ENCODE peak calls at places on chromosomes 13 and 19, in five cellular contexts. One of them, this sample, is unnamed.

GRCh38 chr13:30895773-30896172 is 10.3 kb upstream of the MEDAG start:
- DNase-seq in GM12892: no peak
- DNase-seq in transverse colon: no peak
- DNase-seq in suprapubic skin: no peak
- DNase-seq in H1: no peak
- DNase-seq in this sample: no peak

GRCh38 chr19:14674764-14675163 is at the start of gene ADGRE3:
- DNase-seq in GM12892: no peak
- DNase-seq in transverse colon: no peak
- DNase-seq in suprapubic skin: no peak
- DNase-seq in H1: no peak
- DNase-seq in this sample: no peak

GRCh38 chr19:31567776-31568175 is 218.5 kb upstream of the TSHZ3 start:
- DNase-seq in GM12892: no peak
- DNase-seq in transverse colon: no peak
- DNase-seq in suprapubic skin: no peak
- DNase-seq in H1: no peak
- DNase-seq in this sample: no peak

GRCh38 chr13:46553886-46554855 is 1.2 kb downstream of the LRCH1 start:
- DNase-seq in GM12892: peak
- DNase-seq in transverse colon: peak
- DNase-seq in suprapubic skin: peak
- DNase-seq in H1: peak
- DNase-seq in this sample: peak

GRCh38 chr13:29749401-29750177 is 100.8 kb downstream of the UBL3 start:
- DNase-seq in GM12892: no peak
- DNase-seq in transverse colon: no peak
- DNase-seq in suprapubic skin: no peak
- DNase-seq in H1: no peak
- DNase-seq in this sample: no peak

GRCh38 chr13:75633285-75633684 is 2.8 kb upstream of the LMO7 start:
- DNase-seq in GM12892: no peak
- DNase-seq in transverse colon: no peak
- DNase-seq in suprapubic skin: no peak
- DNase-seq in H1: no peak
- DNase-seq in this sample: no peak

GRCh38 chr19:38409631-38410133 is 6.8 kb downstream of the FAM98C start:
- DNase-seq in GM12892: no peak
- DNase-seq in transverse colon: no peak
- DNase-seq in suprapubic skin: no peak
- DNase-seq in H1: no peak
- DNase-seq in this sample: no peak

GRCh38 chr13:79485014-79485441 is 4.1 kb downstream of the NDFIP2 start:
- DNase-seq in GM12892: no peak
- DNase-seq in transverse colon: peak
- DNase-seq in suprapubic skin: no peak
- DNase-seq in H1: no peak
- DNase-seq in this sample: peak

GRCh38 chr19:51320258-51320657 is 8.8 kb downstream of the IGLON5 start:
- DNase-seq in GM12892: no peak
- DNase-seq in transverse colon: no peak
- DNase-seq in suprapubic skin: no peak
- DNase-seq in H1: no peak
- DNase-seq in this sample: peak

GRCh38 chr13:92187378-92187989 is 789.1 kb downstream of the GPC5 start:
- DNase-seq in GM12892: no peak
- DNase-seq in transverse colon: no peak
- DNase-seq in suprapubic skin: no peak
- DNase-seq in H1: no peak
- DNase-seq in this sample: no peak

GRCh38 chr19:40274585-40275544 is 10.3 kb downstream of the AKT2 start:
- DNase-seq in GM12892: peak
- DNase-seq in transverse colon: no peak
- DNase-seq in suprapubic skin: no peak
- DNase-seq in H1: no peak
- DNase-seq in this sample: no peak

GRCh38 chr19:3665681-3666544 is 34.4 kb downstream of the PIP5K1C start:
- DNase-seq in GM12892: peak
- DNase-seq in transverse colon: peak
- DNase-seq in suprapubic skin: peak
- DNase-seq in H1: peak
- DNase-seq in this sample: peak

GRCh38 chr13:43981512-43982301 is 102.0 kb downstream of the LACC1 start:
- DNase-seq in GM12892: no peak
- DNase-seq in transverse colon: no peak
- DNase-seq in suprapubic skin: no peak
- DNase-seq in H1: no peak
- DNase-seq in this sample: no peak

GRCh38 chr19:57578487-57579205 is at the start of gene ZNF416:
- DNase-seq in GM12892: peak
- DNase-seq in transverse colon: peak
- DNase-seq in suprapubic skin: peak
- DNase-seq in H1: peak
- DNase-seq in this sample: peak

GRCh38 chr13:28401303-28402056 is 93.4 kb downstream of the FLT1 start:
- DNase-seq in GM12892: no peak
- DNase-seq in transverse colon: no peak
- DNase-seq in suprapubic skin: no peak
- DNase-seq in H1: no peak
- DNase-seq in this sample: no peak

GRCh38 chr13:113122571-113123225 is at the start of gene F10:
- DNase-seq in GM12892: no peak
- DNase-seq in transverse colon: peak
- DNase-seq in suprapubic skin: peak
- DNase-seq in H1: peak
- DNase-seq in this sample: peak

GRCh38 chr13:21583496-21583895 is 20.5 kb downstream of the MICU2 start:
- DNase-seq in GM12892: no peak
- DNase-seq in transverse colon: no peak
- DNase-seq in suprapubic skin: no peak
- DNase-seq in H1: no peak
- DNase-seq in this sample: no peak

GRCh38 chr13:78736142-78736541 is 77.2 kb upstream of the OBI1 start:
- DNase-seq in GM12892: no peak
- DNase-seq in transverse colon: no peak
- DNase-seq in suprapubic skin: no peak
- DNase-seq in H1: no peak
- DNase-seq in this sample: no peak

GRCh38 chr13:102928971-102929370 is 83.1 kb downstream of the ERCC5 start:
- DNase-seq in GM12892: no peak
- DNase-seq in transverse colon: no peak
- DNase-seq in suprapubic skin: no peak
- DNase-seq in H1: no peak
- DNase-seq in this sample: no peak

GRCh38 chr19:2338751-2339643 is 10.5 kb downstream of the SPPL2B start:
- DNase-seq in GM12892: no peak
- DNase-seq in transverse colon: no peak
- DNase-seq in suprapubic skin: no peak
- DNase-seq in H1: no peak
- DNase-seq in this sample: peak

GRCh38 chr19:40006273-40006691 is 9.4 kb downstream of the ZNF546 start:
- DNase-seq in GM12892: no peak
- DNase-seq in transverse colon: no peak
- DNase-seq in suprapubic skin: no peak
- DNase-seq in H1: no peak
- DNase-seq in this sample: no peak

GRCh38 chr19:53389591-53390377 is 5.2 kb upstream of the ZNF765 start:
- DNase-seq in GM12892: no peak
- DNase-seq in transverse colon: no peak
- DNase-seq in suprapubic skin: no peak
- DNase-seq in H1: peak
- DNase-seq in this sample: peak

GRCh38 chr19:31266196-31266595 is 83.0 kb downstream of the TSHZ3 start:
- DNase-seq in GM12892: no peak
- DNase-seq in transverse colon: no peak
- DNase-seq in suprapubic skin: no peak
- DNase-seq in H1: no peak
- DNase-seq in this sample: no peak

GRCh38 chr19:47004012-47004465 is 15.6 kb upstream of the NPAS1 start:
- DNase-seq in GM12892: no peak
- DNase-seq in transverse colon: no peak
- DNase-seq in suprapubic skin: no peak
- DNase-seq in H1: no peak
- DNase-seq in this sample: peak

GRCh38 chr19:23554548-23554947 is 132.5 kb downstream of the ZNF675 start:
- DNase-seq in GM12892: no peak
- DNase-seq in transverse colon: no peak
- DNase-seq in suprapubic skin: no peak
- DNase-seq in H1: no peak
- DNase-seq in this sample: no peak

GRCh38 chr19:15114153-15114540 is 6.9 kb downstream of the SYDE1 start:
- DNase-seq in GM12892: no peak
- DNase-seq in transverse colon: no peak
- DNase-seq in suprapubic skin: no peak
- DNase-seq in H1: no peak
- DNase-seq in this sample: no peak

DNA sequence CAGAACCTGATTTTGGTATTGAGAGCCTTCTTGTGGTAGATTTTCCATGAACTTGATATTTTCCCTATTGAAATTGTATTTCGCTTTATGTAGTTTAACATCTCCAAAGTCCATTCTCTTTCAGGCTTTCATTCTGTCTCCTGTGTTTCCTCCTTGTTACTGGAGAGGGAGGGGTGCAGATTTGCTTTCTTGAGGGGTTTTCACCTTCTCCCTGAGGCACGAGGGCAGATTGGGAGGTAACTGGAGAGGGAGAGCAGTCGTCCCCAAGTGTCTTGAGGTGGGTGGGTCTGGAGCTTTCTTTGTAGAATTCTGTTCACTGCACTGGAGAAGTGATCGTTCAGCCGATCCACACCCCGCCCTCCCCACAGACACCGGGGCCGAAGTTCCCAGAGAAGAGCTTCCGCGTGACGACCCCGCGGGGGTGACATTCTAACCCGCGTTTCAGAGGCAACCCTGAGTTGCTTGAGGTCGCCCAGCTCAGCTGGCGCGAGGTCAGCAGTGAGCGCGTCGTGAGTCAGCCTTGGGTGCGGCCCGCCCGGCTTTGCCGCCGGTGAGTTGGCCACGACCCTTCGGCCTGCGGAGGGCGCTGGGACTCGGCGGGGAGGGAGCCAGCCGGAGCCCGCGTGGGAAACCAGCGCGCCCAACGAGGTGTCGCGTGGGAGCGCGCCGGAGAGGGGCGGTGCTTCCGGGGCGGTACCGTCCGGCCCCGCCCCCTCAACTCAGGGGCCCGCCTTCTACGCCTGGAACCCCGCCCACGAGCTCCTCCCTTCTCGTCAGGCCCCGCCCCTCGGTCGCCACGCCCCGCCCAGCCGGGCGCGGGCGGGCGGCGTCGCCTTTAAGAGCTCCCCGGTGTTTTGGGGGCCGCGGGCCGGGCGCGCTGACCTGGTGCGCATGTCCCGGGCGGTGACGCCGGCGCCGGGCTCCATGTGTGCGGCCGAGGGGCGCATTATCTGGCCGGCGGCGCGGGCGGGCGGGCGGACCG is at the start of gene GATAD2A:
- DNase-seq in GM12892: peak
- DNase-seq in transverse colon: peak
- DNase-seq in suprapubic skin: peak
- DNase-seq in H1: peak
- DNase-seq in this sample: peak
- TF ChIP-seq POLR2A in GM12892: peak
- TF ChIP-seq POLR2A in transverse colon: peak
- TF ChIP-seq POLR2A in suprapubic skin: no peak
- TF ChIP-seq POLR2A in H1: peak
- TF ChIP-seq POLR2A in this sample: no peak

DNA sequence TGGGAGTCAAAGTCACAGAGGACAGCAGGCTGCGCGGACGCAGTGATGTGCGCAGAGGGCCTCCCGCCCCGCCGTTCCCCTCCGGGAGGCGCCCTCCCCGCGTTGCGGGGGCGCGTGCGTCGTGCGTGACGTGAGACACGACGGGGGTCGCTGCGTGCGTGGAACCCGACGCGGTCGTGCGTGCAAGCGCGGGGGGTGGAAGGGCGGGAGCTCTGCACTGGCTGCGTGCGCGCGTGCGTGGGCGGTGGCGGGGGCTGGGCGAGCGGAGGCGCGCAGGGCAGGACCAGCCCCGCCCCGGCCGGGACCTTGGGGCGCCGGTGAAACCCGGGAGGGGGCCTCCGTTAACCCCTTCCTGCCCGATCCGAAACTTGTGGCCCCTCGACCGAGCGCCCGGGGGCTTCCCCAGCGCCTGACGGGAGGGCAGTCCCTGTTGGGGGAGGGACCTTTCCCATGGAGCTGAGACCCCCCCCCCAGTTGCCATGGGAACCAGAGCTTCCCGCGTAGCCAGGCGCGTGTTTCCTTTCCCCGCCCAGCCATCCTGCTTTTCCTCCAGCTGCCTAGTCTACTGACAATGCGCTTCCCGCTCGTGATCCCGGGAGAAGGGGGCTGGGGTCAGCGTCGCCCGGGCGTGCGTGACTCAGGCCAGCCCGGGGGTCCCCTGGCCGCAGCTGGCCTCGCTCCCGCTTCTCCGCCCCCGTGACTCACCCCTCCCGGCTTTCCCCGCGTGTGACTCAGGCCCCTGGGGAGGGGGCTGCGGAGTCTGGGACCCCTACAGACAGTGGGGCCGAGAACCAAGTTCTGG is 7.3 kb upstream of the HOOK2 start:
- DNase-seq in GM12892: peak
- DNase-seq in transverse colon: peak
- DNase-seq in suprapubic skin: peak
- DNase-seq in H1: peak
- DNase-seq in this sample: peak
- TF ChIP-seq POLR2AphosphoS5 in GM12892: no peak
- TF ChIP-seq POLR2AphosphoS5 in transverse colon: peak
- TF ChIP-seq POLR2AphosphoS5 in suprapubic skin: peak
- TF ChIP-seq POLR2AphosphoS5 in H1: no peak
- TF ChIP-seq POLR2AphosphoS5 in this sample: peak

DNA sequence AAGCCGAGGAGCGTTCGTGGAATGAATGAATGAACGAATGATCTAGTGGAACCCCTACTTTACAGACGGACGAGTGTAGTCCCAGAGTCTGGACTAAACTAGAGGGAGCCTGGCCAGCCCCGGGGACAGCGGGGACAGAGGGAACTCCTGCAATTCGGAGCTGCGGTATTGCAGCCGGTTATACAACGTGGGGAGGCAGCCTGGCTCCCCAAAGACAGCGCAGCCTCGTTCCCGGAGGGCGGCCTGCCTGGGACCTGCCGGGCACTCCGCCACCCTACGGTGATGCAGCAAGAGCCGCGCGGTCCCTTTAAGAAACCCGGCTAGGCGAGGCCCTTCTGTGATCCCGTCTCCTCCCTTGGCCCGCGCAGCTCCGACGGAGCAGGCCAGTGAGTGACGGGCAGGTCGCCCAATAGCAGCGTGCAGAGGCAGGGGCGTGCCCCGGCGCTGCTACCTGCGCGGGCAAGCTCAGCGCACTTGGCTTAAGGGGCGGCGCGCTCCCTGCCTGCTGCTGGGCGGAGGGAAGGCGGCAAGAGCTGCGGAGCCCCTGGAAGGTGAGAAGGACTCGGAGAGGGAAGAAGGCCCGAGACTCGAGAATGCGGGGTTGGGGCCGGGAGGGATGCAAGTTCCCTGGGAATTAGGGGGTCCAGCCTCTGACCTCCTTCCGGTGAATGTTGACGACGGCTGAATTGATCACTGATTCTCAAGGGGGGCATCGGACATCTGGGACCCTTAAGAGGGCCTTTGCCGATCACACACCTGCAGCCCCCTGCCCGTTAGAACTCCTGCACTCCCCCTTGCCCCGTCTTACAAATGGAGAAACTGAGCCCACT is at the start of gene ABCA7:
- DNase-seq in GM12892: peak
- DNase-seq in transverse colon: peak
- DNase-seq in suprapubic skin: peak
- DNase-seq in H1: peak
- DNase-seq in this sample: peak
- TF ChIP-seq POLR2A in GM12892: peak
- TF ChIP-seq POLR2A in transverse colon: peak
- TF ChIP-seq POLR2A in suprapubic skin: no peak
- TF ChIP-seq POLR2A in H1: peak
- TF ChIP-seq POLR2A in this sample: no peak

GRCh38 chr19:36136975-36137686 is 2.7 kb upstream of the CAPNS1 start:
- DNase-seq in GM12892: no peak
- DNase-seq in transverse colon: peak
- DNase-seq in suprapubic skin: no peak
- DNase-seq in H1: no peak
- DNase-seq in this sample: no peak
- TF ChIP-seq POLR2AphosphoS5 in GM12892: no peak
- TF ChIP-seq POLR2AphosphoS5 in transverse colon: peak
- TF ChIP-seq POLR2AphosphoS5 in suprapubic skin: peak
- TF ChIP-seq POLR2AphosphoS5 in H1: no peak
- TF ChIP-seq POLR2AphosphoS5 in this sample: peak